ENCODE peak calls at places on chromosome 12, in ten cellular contexts. G is HCT116, E is brain microvascular endothelial cell, U is uterus, N is body of pancreas, R is breast epithelium, L is left lung, V is upper lobe of left lung, H is AG04450, X is HL-60. I is an unnamed sample. For H3K27me3, the result is how much of the 10 kb centered on the place peaks cover.

GRCh38 chr12:6784292-6784691 is 5.0 kb upstream of the CD4 start:
- DNase-seq in L (no peak), X (no peak), H (no peak), U (no peak), R (no peak), V (no peak), E (no peak), G (no peak), N (no peak), I (no peak)

GRCh38 chr12:33322519-33322918 is 117.1 kb downstream of the SYT10 start:
- DNase-seq in N (no peak), L (no peak), G (no peak), U (no peak), R (no peak), E (no peak), H (no peak), V (no peak), X (no peak), I (no peak)

GRCh38 chr12:114726092-114726710 is 42.2 kb upstream of the TBX3 start:
- DNase-seq in H (no peak), N (no peak), U (no peak), R (no peak), X (no peak), L (no peak), V (no peak), E (no peak), G (no peak), I (no peak)

GRCh38 chr12:71548906-71549305 is 109.3 kb downstream of the LGR5 start:
- DNase-seq in G (no peak), E (no peak), L (no peak), U (no peak), X (no peak), N (no peak), R (no peak), V (no peak), H (no peak), I (no peak)

GRCh38 chr12:91565246-91565645 is 382.6 kb upstream of the DCN start:
- DNase-seq in G (no peak), H (no peak), X (no peak), V (no peak), L (no peak), R (no peak), E (peak), U (no peak), N (no peak), I (no peak)

GRCh38 chr12:41336041-41336552 is 148.0 kb downstream of the PDZRN4 start:
- DNase-seq in X (no peak), N (no peak), H (no peak), V (no peak), E (no peak), G (no peak), R (no peak), U (no peak), L (no peak), I (no peak)

GRCh38 chr12:77679701-77680100 is 151.0 kb upstream of the NAV3 start:
- DNase-seq in L (no peak), V (no peak), H (no peak), R (no peak), X (no peak), U (no peak), E (no peak), N (no peak), G (no peak), I (no peak)

GRCh38 chr12:101935769-101936741 is 58.7 kb downstream of the DRAM1 start:
- DNase-seq in V (no peak), R (peak), U (peak), H (peak), E (peak), L (no peak), X (no peak), N (peak), G (no peak), I (no peak)

GRCh38 chr12:68119250-68119649 is 40.3 kb downstream of the IFNG start:
- DNase-seq in N (no peak), X (no peak), H (no peak), E (no peak), L (no peak), U (no peak), R (no peak), V (no peak), G (no peak), I (no peak)

GRCh38 chr12:52788111-52788875 is 7.6 kb downstream of the KRT3 start:
- DNase-seq in H (no peak), N (no peak), V (no peak), E (no peak), L (no peak), R (no peak), X (no peak), G (no peak), U (no peak), I (no peak)

GRCh38 chr12:124213606-124214347 is 81.1 kb upstream of the RFLNA start:
- DNase-seq in V (no peak), R (no peak), N (no peak), U (no peak), E (no peak), G (no peak), H (no peak), X (no peak), L (no peak), I (no peak)

GRCh38 chr12:113757223-113758002 is 208.7 kb downstream of the RBM19 start:
- DNase-seq in R (no peak), E (no peak), X (no peak), V (no peak), H (no peak), U (no peak), L (no peak), N (no peak), G (peak), I (no peak)

GRCh38 chr12:89393551-89394121 is 41.3 kb upstream of the DUSP6 start:
- DNase-seq in L (no peak), H (no peak), E (no peak), G (no peak), V (no peak), U (no peak), R (no peak), N (no peak), X (peak), I (no peak)

GRCh38 chr12:93387780-93388179 is 10.1 kb downstream of the NUDT4 start:
- DNase-seq in X (no peak), U (no peak), R (no peak), G (no peak), E (peak), N (no peak), H (no peak), V (no peak), L (no peak), I (no peak)

GRCh38 chr12:87853448-87854003 is 175.7 kb downstream of the C12orf50 start:
- DNase-seq in H (no peak), V (no peak), E (no peak), R (no peak), X (no peak), N (no peak), L (no peak), U (no peak), G (no peak), I (no peak)

GRCh38 chr12:18261273-18261672 is at the start of gene PIK3C2G:
- DNase-seq in H (no peak), N (no peak), X (no peak), U (no peak), L (no peak), V (no peak), R (no peak), E (no peak), G (no peak), I (no peak)

GRCh38 chr12:50563434-50563787 is 58.6 kb downstream of the DIP2B start:
- DNase-seq in N (no peak), L (no peak), E (no peak), H (no peak), V (no peak), R (no peak), G (no peak), U (no peak), X (no peak), I (no peak)

GRCh38 chr12:110677206-110677911 is 11.6 kb downstream of the HVCN1 start:
- DNase-seq in N (peak), E (no peak), U (no peak), R (no peak), X (peak), V (no peak), L (no peak), H (no peak), G (no peak), I (no peak)

GRCh38 chr12:46187023-46187422 is 81.8 kb downstream of the SLC38A1 start:
- DNase-seq in E (peak), V (no peak), N (peak), X (no peak), R (peak), L (no peak), H (peak), G (no peak), U (peak), I (no peak)

GRCh38 chr12:116222358-116222757 is 55.1 kb downstream of the MED13L start:
- DNase-seq in R (peak), X (no peak), H (peak), G (peak), U (peak), E (peak), V (no peak), N (peak), L (no peak), I (peak)

DNA sequence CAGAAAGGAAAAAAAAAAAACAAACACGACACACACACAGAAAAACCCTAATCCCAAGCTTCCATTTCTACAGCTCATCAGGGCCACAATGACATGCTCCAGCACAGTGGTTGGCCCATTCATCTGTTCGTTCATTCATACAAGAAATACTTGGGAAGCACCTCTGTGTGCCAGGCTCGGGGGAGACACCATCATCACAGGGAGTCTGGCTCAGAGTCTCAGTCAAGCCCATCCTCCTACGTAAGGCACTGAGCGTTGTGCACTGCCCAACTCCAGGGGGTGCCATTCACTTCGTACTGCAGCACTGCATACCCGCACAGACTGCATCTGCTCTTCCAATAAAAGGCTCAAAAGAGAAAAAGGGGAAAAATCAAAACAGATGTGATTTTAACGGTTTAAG is 15.3 kb downstream of the VPS37B start:
- DNase-seq in R (no peak), V (no peak), H (no peak), L (no peak), U (no peak), G (no peak), X (no peak), N (no peak), E (no peak), I (peak)
- TF ChIP-seq CTCF in R (no peak), V (peak), H (peak), L (peak), U (peak), G (peak), X (peak), N (no peak), E (peak), I (peak)

GRCh38 chr12:54195080-54195479 is 6.3 kb upstream of the SMUG1 start:
- DNase-seq in U (no peak), E (no peak), G (no peak), L (no peak), H (no peak), N (no peak), R (no peak), X (no peak), V (no peak), I (no peak)
- H3K27me3 ChIP-seq in U (under half), E (under half), G (under half), L (under half), H (under half), N (under half), R (under half), X (under half), V (under half), I (under half)

DNA sequence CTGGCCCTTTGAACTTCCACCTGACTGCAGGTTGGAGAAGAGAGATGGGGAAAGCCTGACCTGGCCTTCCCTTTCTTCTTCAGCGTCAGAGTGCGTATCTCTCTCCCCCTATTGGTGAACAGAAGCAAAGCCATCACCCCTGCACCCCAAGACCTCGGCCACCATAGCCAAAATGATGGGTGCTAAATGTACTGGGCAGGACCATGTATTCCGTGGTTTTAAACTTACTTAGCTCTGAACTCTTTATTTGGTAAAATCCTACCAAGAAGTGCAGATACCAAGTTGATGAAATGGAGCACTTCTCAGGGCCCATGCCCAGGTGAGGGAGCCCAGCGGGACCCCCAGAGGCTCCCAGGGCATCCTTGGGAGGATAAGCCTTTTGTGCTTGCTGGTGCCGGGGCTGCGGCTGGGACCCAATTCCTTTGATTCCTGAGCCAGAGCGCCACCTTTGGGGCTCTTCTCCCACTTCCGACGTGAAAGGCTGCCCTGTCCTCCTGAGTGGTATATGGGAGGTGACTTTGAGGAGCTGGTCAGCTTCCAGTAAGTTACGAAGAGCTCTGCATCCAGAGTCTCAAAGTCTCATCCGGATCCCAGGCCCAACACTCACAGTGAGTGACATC is 9.4 kb downstream of the CCND2 start:
- DNase-seq in N (no peak), G (no peak), H (no peak), E (no peak), R (no peak), U (no peak), X (no peak), L (no peak), V (peak), I (no peak)
- TF ChIP-seq CTCF in N (no peak), G (no peak), H (no peak), E (peak), R (no peak), U (no peak), X (no peak), L (no peak), V (no peak), I (no peak)

GRCh38 chr12:108039794-108040193 is 89.3 kb upstream of the WSCD2 start:
- DNase-seq in L (no peak), H (no peak), U (no peak), R (no peak), N (no peak), E (no peak), V (no peak), G (no peak), X (no peak), I (no peak)
- H3K27me3 ChIP-seq in L (under half), H (under half), U (under half), R (under half), N (under half), E (under half), V (under half), G (under half), X (under half), I (under half)

DNA sequence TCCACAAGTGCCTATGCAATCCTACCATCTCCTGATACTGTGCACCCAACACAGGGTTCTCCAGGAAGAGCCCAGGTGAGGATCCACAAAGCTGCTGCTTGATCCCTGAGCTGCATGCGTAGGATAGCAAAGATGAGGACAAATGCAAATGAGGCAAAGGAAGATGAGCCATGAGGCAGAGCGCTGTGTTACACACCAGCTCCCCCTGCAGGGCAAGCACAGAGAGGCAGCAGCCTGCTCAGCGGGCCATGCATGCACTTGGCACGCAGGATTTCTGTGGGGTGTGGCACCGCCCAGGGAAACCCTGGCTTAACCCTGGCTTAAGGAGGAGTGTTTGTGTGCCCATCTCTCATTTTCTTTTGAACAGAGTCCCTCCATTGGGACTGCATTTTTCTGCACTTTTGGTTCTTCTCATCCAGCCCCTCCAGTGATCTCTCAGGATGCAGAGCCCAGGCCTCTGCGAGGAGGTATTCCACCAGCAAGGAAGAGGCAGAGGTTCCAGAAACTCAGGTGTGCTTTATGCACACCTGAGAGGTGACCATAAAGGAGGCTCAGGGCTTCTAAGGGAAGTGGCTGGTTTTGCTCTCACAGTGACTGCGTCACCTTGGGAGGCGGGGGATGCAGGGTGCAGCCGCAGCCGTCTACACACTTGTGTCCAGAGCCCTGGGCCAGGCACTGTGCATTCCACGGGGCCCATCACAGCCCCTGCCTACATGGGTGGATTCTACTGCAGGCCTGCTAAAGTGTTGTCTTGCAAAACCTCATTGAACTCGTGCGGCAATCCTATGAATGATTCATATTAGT is 973.3 kb upstream of the TMEM132C start:
- DNase-seq in G (peak), U (no peak), H (no peak), V (peak), X (peak), R (no peak), E (peak), L (peak), N (peak), I (no peak)
- TF ChIP-seq CTCF in G (peak), U (no peak), H (peak), V (peak), X (peak), R (no peak), E (peak), L (peak), N (peak), I (peak)

GRCh38 chr12:130153803-130154202 is 8.5 kb upstream of the FZD10 start:
- DNase-seq in H (no peak), L (no peak), E (no peak), R (no peak), X (no peak), U (no peak), N (no peak), V (no peak), G (no peak), I (no peak)
- H3K27me3 ChIP-seq in H (under half), L (under half), E (under half), R (under half), X (under half), U (under half), N (under half), V (under half), G (under half), I (under half)

DNA sequence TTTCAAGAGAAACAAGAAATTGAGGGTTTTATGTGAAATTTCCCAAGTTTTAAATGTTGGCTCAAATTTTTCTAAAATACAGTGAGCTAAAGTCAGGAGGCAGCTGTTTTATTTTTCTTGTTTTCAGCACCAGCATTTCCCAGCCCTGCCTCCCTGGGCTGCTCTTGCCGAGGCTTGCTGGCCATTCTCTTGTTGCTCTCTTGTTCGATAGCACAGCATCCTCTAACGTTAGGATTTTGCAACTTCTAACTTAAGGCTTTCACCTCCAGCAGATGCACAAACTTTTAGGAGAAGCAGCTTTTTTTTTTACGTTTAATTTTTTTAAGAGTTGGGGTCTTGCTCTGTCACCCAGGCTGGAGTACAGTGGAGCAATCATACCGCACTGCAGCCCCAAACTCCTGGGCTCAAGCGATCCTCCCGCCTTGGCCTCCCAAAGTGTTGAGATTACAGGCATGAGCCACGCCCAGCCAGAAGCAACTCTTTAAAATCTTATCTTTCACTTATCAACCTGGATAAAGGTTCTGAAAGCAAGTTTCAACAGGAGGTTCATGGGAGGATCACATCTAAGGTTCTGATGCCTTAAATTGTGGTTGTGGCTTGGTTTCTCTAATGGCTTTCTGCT is 40.2 kb downstream of the B4GALNT3 start:
- DNase-seq in G (no peak), X (no peak), E (no peak), V (no peak), H (no peak), R (no peak), N (no peak), U (no peak), L (no peak), I (no peak)
- TF ChIP-seq CTCF in G (no peak), X (no peak), E (no peak), V (no peak), H (no peak), R (no peak), N (no peak), U (peak), L (no peak), I (no peak)

GRCh38 chr12:62911288-62911687 is 23.7 kb downstream of the PPM1H start:
- DNase-seq in R (no peak), N (no peak), L (no peak), U (no peak), H (no peak), E (no peak), X (no peak), V (no peak), G (no peak), I (no peak)

GRCh38 chr12:62908667-62909066 is 26.3 kb downstream of the PPM1H start:
- DNase-seq in L (no peak), H (no peak), G (no peak), U (no peak), R (no peak), V (no peak), E (no peak), N (no peak), X (no peak), I (no peak)

GRCh38 chr12:62909340-62909739 is 25.6 kb downstream of the PPM1H start:
- DNase-seq in N (no peak), H (no peak), R (no peak), X (no peak), V (no peak), E (no peak), L (no peak), G (no peak), U (no peak), I (no peak)

GRCh38 chr12:62912644-62913043 is 22.3 kb downstream of the PPM1H start:
- DNase-seq in V (no peak), R (no peak), X (no peak), H (no peak), E (no peak), G (no peak), U (no peak), N (no peak), L (no peak), I (no peak)

DNA sequence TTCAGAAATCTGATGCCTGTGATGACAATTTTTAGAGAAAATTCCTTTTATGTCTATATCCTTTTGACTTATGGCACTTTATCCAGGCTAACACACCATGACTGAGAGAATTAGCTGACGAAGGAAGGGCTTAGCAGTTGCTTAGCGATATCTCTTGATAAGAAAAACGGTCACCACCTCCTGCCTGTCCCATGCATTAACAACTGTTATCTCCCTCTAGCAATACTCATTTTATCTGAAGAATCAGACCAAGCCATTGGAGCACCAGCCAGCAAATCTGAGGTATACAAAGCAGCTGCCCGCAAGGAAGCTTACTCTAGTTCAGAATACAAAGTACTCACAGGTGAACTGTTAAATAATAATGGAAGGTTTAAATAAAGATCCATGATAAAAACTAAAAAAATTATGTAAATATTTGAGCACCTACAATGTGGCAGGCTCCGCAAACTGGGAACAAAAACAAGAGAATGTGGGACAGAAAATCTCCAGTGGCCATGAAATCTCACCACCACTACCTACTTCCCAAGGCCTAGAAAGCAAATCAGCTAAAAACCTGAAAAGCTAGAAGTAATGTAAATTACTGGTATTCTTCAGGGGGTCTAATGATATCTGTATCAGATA is 24.3 kb downstream of the PPM1H start:
- DNase-seq in L (no peak), U (no peak), N (no peak), V (no peak), E (no peak), R (no peak), X (no peak), G (no peak), H (no peak), I (no peak)
- H3K27me3 ChIP-seq in L (under half), U (under half), N (under half), V (under half), E (under half), R (under half), X (under half), G (under half), H (under half), I (under half)